ENCODE peak calls at places on chromosomes 1 and 21, in seven cellular contexts. K is nephron progenitor cell; U is T-cell; R is activated T-helper 2 cell treated with anti-CD3 and anti-CD28 coated beads, Interferon-gamma antibody, Interleukin-2, Interleukin-4, amounts not matched to agents 10 μg/mL and 5 μg/mL and 100 μg/mL, durations not matched to agents 14 hours and 24 hours and 36 hours; J is upper lobe of right lung; C is right lobe of liver; P is activated T-helper 1 cell treated with anti-CD3 and anti-CD28 coated beads, Interleukin-12 subunit alpha, Interleukin-12 subunit beta, Interleukin-2, Interleukin-4 antibody, amounts not matched to agents 30 ng/mL and 10 ng/mL and 1 ng/mL, durations not matched to agents 14 hours and 24 hours and 36 hours. X is an unnamed sample.

GRCh38 chr1:243438815-243439214 is 183.0 kb downstream of the SDCCAG8 start:
- DNase-seq in K (no peak), U (no peak), R (no peak), J (no peak), C (no peak), P (no peak), X (no peak)

GRCh38 chr1:107776898-107777663 is 187.9 kb downstream of the VAV3 start:
- DNase-seq in K (no peak), U (no peak), R (no peak), J (no peak), C (no peak), P (no peak), X (no peak)

GRCh38 chr1:225745231-225745630 is 32.4 kb upstream of the SRP9 start:
- DNase-seq in K (no peak), U (no peak), R (no peak), J (no peak), C (no peak), P (no peak), X (no peak)

GRCh38 chr1:201137579-201138310 is 10.8 kb upstream of the ASCL5 start:
- DNase-seq in K (no peak), U (no peak), R (no peak), J (no peak), C (no peak), P (no peak), X (peak)

GRCh38 chr21:42316891-42317290 is 1.7 kb upstream of the TFF3 start:
- DNase-seq in K (no peak), U (no peak), R (no peak), J (no peak), C (no peak), P (no peak), X (no peak)

GRCh38 chr1:40944326-40944725 is 35.2 kb upstream of the CTPS1 start:
- DNase-seq in K (no peak), U (no peak), R (no peak), J (no peak), C (peak), P (no peak), X (no peak)

GRCh38 chr1:202579806-202580205 is 130.4 kb downstream of the SYT2 start:
- DNase-seq in K (no peak), U (no peak), R (no peak), J (no peak), C (no peak), P (no peak), X (no peak)

GRCh38 chr1:5707566-5708178 is 284.6 kb downstream of the NPHP4 start:
- DNase-seq in K (no peak), U (no peak), R (no peak), J (no peak), C (no peak), P (no peak), X (peak)

GRCh38 chr1:59316497-59317128 is 19.7 kb downstream of the FGGY start:
- DNase-seq in K (no peak), U (no peak), R (no peak), J (no peak), C (no peak), P (no peak), X (no peak)

GRCh38 chr1:91876751-91877573 is 9.0 kb downstream of the TGFBR3 start:
- DNase-seq in K (no peak), U (no peak), R (no peak), J (no peak), C (no peak), P (no peak), X (no peak)

GRCh38 chr1:2985694-2986548 is 35.3 kb upstream of the ACTRT2 start:
- DNase-seq in K (no peak), U (no peak), R (no peak), J (no peak), C (no peak), P (no peak), X (no peak)

GRCh38 chr1:25204797-25205441 is 27.4 kb downstream of the SYF2 start:
- DNase-seq in K (no peak), U (no peak), R (no peak), J (peak), C (no peak), P (no peak), X (peak)

GRCh38 chr1:232150770-232151548 is 479.0 kb downstream of the SIPA1L2 start:
- DNase-seq in K (no peak), U (no peak), R (no peak), J (no peak), C (no peak), P (no peak), X (no peak)

GRCh38 chr1:8711873-8712412 is 105.5 kb downstream of the RERE start:
- DNase-seq in K (no peak), U (no peak), R (no peak), J (no peak), C (no peak), P (no peak), X (no peak)

GRCh38 chr21:34971656-34972055 is 77.4 kb downstream of the RUNX1 start:
- DNase-seq in K (no peak), U (no peak), R (no peak), J (no peak), C (no peak), P (no peak), X (no peak)

GRCh38 chr1:225848044-225848955 is 33.9 kb downstream of the TMEM63A start:
- DNase-seq in K (peak), U (peak), R (no peak), J (no peak), C (peak), P (no peak), X (peak)

GRCh38 chr1:64080947-64081562 is 122.4 kb upstream of the UBE2U start:
- DNase-seq in K (no peak), U (no peak), R (no peak), J (no peak), C (no peak), P (no peak), X (no peak)

GRCh38 chr1:93042134-93042821 is 36.8 kb upstream of the MTF2 start:
- DNase-seq in K (no peak), U (no peak), R (peak), J (no peak), C (no peak), P (peak), X (peak)

GRCh38 chr1:197024460-197024859 is 42.6 kb downstream of the F13B start:
- DNase-seq in K (no peak), U (no peak), R (no peak), J (no peak), C (no peak), P (no peak), X (no peak)

GRCh38 chr1:21641967-21642366 is 27.2 kb downstream of the RAP1GAP start:
- DNase-seq in K (no peak), U (no peak), R (no peak), J (no peak), C (peak), P (no peak), X (no peak)

GRCh38 chr1:234958066-234958701 is 170.5 kb downstream of the TOMM20 start:
- DNase-seq in K (no peak), U (no peak), R (no peak), J (no peak), C (peak), P (no peak), X (no peak)

GRCh38 chr1:11802973-11803885 is 2.5 kb downstream of the MTHFR start:
- DNase-seq in K (peak), U (peak), R (peak), J (peak), C (peak), P (peak), X (peak)

GRCh38 chr1:87969040-87969439 is 640.4 kb downstream of the LMO4 start:
- DNase-seq in K (no peak), U (no peak), R (no peak), J (no peak), C (no peak), P (no peak), X (no peak)

GRCh38 chr21:29849735-29850176 is 90.0 kb downstream of the GRIK1 start:
- DNase-seq in K (peak), U (peak), R (peak), J (no peak), C (no peak), P (peak), X (peak)

GRCh38 chr1:28246427-28246832 is 10.5 kb downstream of the ATP5IF1 start:
- DNase-seq in K (no peak), U (peak), R (peak), J (no peak), C (no peak), P (peak), X (no peak)

GRCh38 chr1:10867914-10868598 is 71.6 kb upstream of the CASZ1 start:
- DNase-seq in K (no peak), U (no peak), R (no peak), J (peak), C (no peak), P (no peak), X (peak)

GRCh38 chr1:12173631-12174121 is 6.9 kb downstream of the TNFRSF1B start:
- DNase-seq in K (no peak), U (peak), R (peak), J (no peak), C (no peak), P (peak), X (peak)

GRCh38 chr1:40435471-40435870 is 14.8 kb upstream of the ZFP69B start:
- DNase-seq in K (no peak), U (no peak), R (no peak), J (no peak), C (no peak), P (no peak), X (no peak)

GRCh38 chr1:91499346-91499745 is 1.3 kb upstream of the CDC7 start:
- DNase-seq in K (no peak), U (no peak), R (no peak), J (no peak), C (no peak), P (no peak), X (no peak)

GRCh38 chr1:27513958-27514357 is 24.0 kb upstream of the WASF2 start:
- DNase-seq in K (no peak), U (no peak), R (no peak), J (no peak), C (no peak), P (no peak), X (peak)

GRCh38 chr1:61570191-61570590 is 154.8 kb downstream of the TM2D1 start:
- DNase-seq in K (no peak), U (no peak), R (no peak), J (no peak), C (no peak), P (no peak), X (no peak)

GRCh38 chr1:173297798-173298391 is 90.8 kb upstream of the TNFSF4 start:
- DNase-seq in K (no peak), U (no peak), R (no peak), J (no peak), C (no peak), P (peak), X (no peak)

GRCh38 chr1:26284597-26285351 is 4.9 kb downstream of the SH3BGRL3 start:
- DNase-seq in K (peak), U (peak), R (peak), J (peak), C (peak), P (peak), X (peak)

GRCh38 chr1:36109041-36109679 is 15.9 kb downstream of the COL8A2 start:
- DNase-seq in K (no peak), U (peak), R (peak), J (no peak), C (no peak), P (peak), X (no peak)

GRCh38 chr1:61004269-61005003 is 77.9 kb upstream of the NFIA start:
- DNase-seq in K (no peak), U (no peak), R (no peak), J (no peak), C (no peak), P (no peak), X (no peak)

GRCh38 chr21:33587792-33588484 is 546 bp downstream of the DONSON start:
- DNase-seq in K (peak), U (no peak), R (no peak), J (peak), C (peak), P (no peak), X (peak)

GRCh38 chr1:24416666-24417391 is 1.2 kb downstream of the NIPAL3 start:
- DNase-seq in K (no peak), U (peak), R (peak), J (no peak), C (no peak), P (peak), X (no peak)

X was measured in Ammon's horn.